ENCODE peak calls at places on chromosomes 4 and X, in ten cellular contexts. D is kidney, W is heart right ventricle, F is mammary epithelial cell, Q is fibroblast of lung, Z is pancreas, Y is lower lobe of right lung, X is tibial nerve, K is A549, O is HepG2. A is an unnamed sample.

GRCh38 chr4:185773419-185773818 is 38.6 kb downstream of the SORBS2 start:
- DNase-seq in D (no peak), W (peak; percentile 46), F (no peak), Q (no peak), Z (peak; percentile 88), Y (peak; percentile 67), X (no peak), K (no peak), O (no peak), A (peak; percentile 66)

GRCh38 chr4:7075962-7076693 is 8.3 kb upstream of the GRPEL1 start:
- DNase-seq in D (no peak), W (no peak), F (no peak), Q (no peak), Z (no peak), Y (no peak), X (no peak), K (no peak), O (peak; percentile 52), A (peak; percentile 12)

GRCh38 chr4:92254767-92255442 is 48.9 kb upstream of the GRID2 start:
- DNase-seq in D (no peak), W (no peak), F (no peak), Q (no peak), Z (no peak), Y (no peak), X (no peak), K (no peak), O (no peak), A (no peak)

GRCh38 chr4:26452565-26453531 is 37.4 kb downstream of the CCKAR start:
- DNase-seq in D (no peak), W (no peak), F (no peak), Q (no peak), Z (peak; percentile 62), Y (no peak), X (no peak), K (no peak), O (no peak), A (no peak)

GRCh38 chr4:61332671-61333070 is 132.5 kb downstream of the ADGRL3 start:
- DNase-seq in D (no peak), W (no peak), F (no peak), Q (no peak), Z (no peak), Y (no peak), X (no peak), K (no peak), O (no peak), A (no peak)

GRCh38 chrX:74160358-74160757 is 143.6 kb upstream of the ZCCHC13 start:
- DNase-seq in D (no peak), W (no peak), F (no peak), Q (no peak), Z (no peak), Y (no peak), X (no peak), K (no peak), O (no peak), A (no peak)

GRCh38 chr4:2102045-2102883 is 43.1 kb downstream of the NAT8L start:
- DNase-seq in D (no peak), W (no peak), F (no peak), Q (no peak), Z (no peak), Y (no peak), X (no peak), K (no peak), O (no peak), A (no peak)

GRCh38 chrX:51891821-51892551 is 1.4 kb upstream of the MAGED1 start:
- DNase-seq in D (no peak), W (peak; percentile 41), F (no peak), Q (peak; percentile 71), Z (peak; percentile 14), Y (no peak), X (peak; percentile 24), K (no peak), O (no peak), A (peak; percentile 72)

GRCh38 chrX:51456246-51456645 is 40.1 kb downstream of the NUDT11 start:
- DNase-seq in D (no peak), W (no peak), F (no peak), Q (no peak), Z (peak; percentile 13), Y (no peak), X (no peak), K (no peak), O (no peak), A (peak; percentile 74)

GRCh38 chr4:159018062-159018629 is 84.7 kb upstream of the RAPGEF2 start:
- DNase-seq in D (no peak), W (no peak), F (no peak), Q (no peak), Z (no peak), Y (no peak), X (no peak), K (no peak), O (no peak), A (no peak)

GRCh38 chrX:71315917-71316316 is 14.4 kb downstream of the ITGB1BP2 start:
- DNase-seq in D (no peak), W (no peak), F (no peak), Q (peak; percentile 62), Z (no peak), Y (no peak), X (no peak), K (no peak), O (no peak), A (no peak)

GRCh38 chrX:39536165-39536564 is 561.6 kb downstream of the BCOR start:
- DNase-seq in D (no peak), W (no peak), F (no peak), Q (no peak), Z (no peak), Y (no peak), X (no peak), K (no peak), O (no peak), A (no peak)

GRCh38 chr4:5198586-5198985 is 147.3 kb downstream of the STK32B start:
- DNase-seq in D (no peak), W (no peak), F (no peak), Q (no peak), Z (no peak), Y (no peak), X (no peak), K (no peak), O (no peak), A (no peak)

GRCh38 chrX:151737494-151737893 is 2.9 kb downstream of the CNGA2 start:
- DNase-seq in D (no peak), W (no peak), F (no peak), Q (no peak), Z (no peak), Y (no peak), X (no peak), K (no peak), O (no peak), A (no peak)

GRCh38 chrX:151735219-151735618 is 673 bp downstream of the CNGA2 start:
- DNase-seq in D (no peak), W (no peak), F (no peak), Q (no peak), Z (no peak), Y (no peak), X (no peak), K (no peak), O (no peak), A (no peak)

GRCh38 chrX:151738751-151739150 is 4.2 kb downstream of the CNGA2 start:
- DNase-seq in D (no peak), W (no peak), F (no peak), Q (no peak), Z (no peak), Y (no peak), X (no peak), K (no peak), O (no peak), A (no peak)

GRCh38 chrX:151736685-151737084 is 2.1 kb downstream of the CNGA2 start:
- DNase-seq in D (no peak), W (no peak), F (no peak), Q (no peak), Z (no peak), Y (no peak), X (no peak), K (no peak), O (no peak), A (no peak)

GRCh38 chrX:151734446-151734845 is at the start of gene CNGA2:
- DNase-seq in D (no peak), W (no peak), F (no peak), Q (no peak), Z (no peak), Y (no peak), X (no peak), K (no peak), O (no peak), A (no peak)
- H3K9me3 ChIP-seq in D (no peaks in the 10 kb centered on the region), W (no peaks in the 10 kb centered on the region), F (peaks cover 5% of the 10 kb centered on the region), Q (no peaks in the 10 kb centered on the region), Z (no peaks in the 10 kb centered on the region), Y (no peaks in the 10 kb centered on the region), X (no peaks in the 10 kb centered on the region), K (no peaks in the 10 kb centered on the region), O (no peaks in the 10 kb centered on the region), A (no peaks in the 10 kb centered on the region)

GRCh38 chrX:7045238-7045955 is 102.1 kb upstream of the STS start:
- DNase-seq in D (no peak), W (no peak), F (no peak), Q (no peak), Z (no peak), Y (no peak), X (no peak), K (no peak), O (no peak), A (no peak)

GRCh38 chrX:7052541-7052940 is 95.0 kb upstream of the STS start:
- DNase-seq in D (no peak), W (no peak), F (no peak), Q (no peak), Z (no peak), Y (no peak), X (no peak), K (no peak), O (no peak), A (no peak)

GRCh38 chrX:7047951-7048350 is 99.6 kb upstream of the STS start:
- DNase-seq in D (no peak), W (no peak), F (no peak), Q (no peak), Z (no peak), Y (no peak), X (no peak), K (no peak), O (no peak), A (no peak)
- TF ChIP-seq CTCF in D (no peak), W (no peak), F (peak; percentile 34), Q (no peak), Z (no peak), Y (no peak), X (no peak), K (no peak), O (no peak), A (no peak)

GRCh38 chrX:17859609-17860178 is 1.4 kb downstream of the RAI2 start:
- DNase-seq in D (peak; percentile 82), W (no peak), F (no peak), Q (no peak), Z (peak; percentile 47), Y (peak; percentile 58), X (no peak), K (no peak), O (no peak), A (no peak)
- H3K4me3 ChIP-seq in D (peak overlapping the region; percentile 74), W (peak overlapping the region; percentile 66), F (no peak overlapping the region), Q (peak overlapping the region; percentile 68), Z (peak overlapping the region; percentile 34), Y (peak overlapping the region; percentile 65), X (peak overlapping the region; percentile 44), K (peak overlapping the region; percentile 52), O (no peak overlapping the region), A (peak overlapping the region; percentile 32)

DNA sequence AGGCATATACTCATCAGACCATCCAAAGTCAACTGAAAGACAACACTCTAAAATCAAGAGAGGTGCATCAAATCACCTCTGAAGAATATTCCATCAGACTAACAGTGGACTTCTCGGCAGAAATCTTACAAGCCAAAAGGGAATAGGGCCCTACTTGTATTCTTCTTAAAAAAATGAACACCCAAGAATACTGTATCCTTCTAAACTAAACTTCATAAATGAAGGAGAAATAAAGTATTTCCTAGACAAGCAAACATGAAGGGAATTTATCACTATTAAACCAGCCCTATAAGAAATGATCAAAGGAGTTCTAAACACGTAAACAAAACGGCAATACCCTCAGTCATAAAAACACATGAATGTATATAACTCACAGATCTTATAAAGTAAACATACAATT is 141.2 kb downstream of the CXXC4 start:
- DNase-seq in D (no peak), W (no peak), F (no peak), Q (no peak), Z (no peak), Y (no peak), X (no peak), K (no peak), O (no peak), A (no peak)
- H3K9me3 ChIP-seq in D (peaks cover 4% of the 10 kb centered on the region), W (peaks cover 60% of the 10 kb centered on the region), F (no peaks in the 10 kb centered on the region), Q (no peaks in the 10 kb centered on the region), Z (no peaks in the 10 kb centered on the region), Y (peaks cover 21% of the 10 kb centered on the region), X (peaks cover 51% of the 10 kb centered on the region), K (no peaks in the 10 kb centered on the region), O (peaks cover 57% of the 10 kb centered on the region), A (peaks cover 2% of the 10 kb centered on the region)